ENCODE peak calls at places on chromosomes 13 and 19, in four cellular contexts. Y is stimulated activated CD4-positive, alpha-beta T cell treated with anti-CD3 and anti-CD28 coated beads, Interleukin-2, amount 100 ng/mL, for 48 hours; E is smooth muscle cell of the brain vasculature; C is GM23248. Q is an unnamed sample.

GRCh38 chr19:12126707-12127106 is 13.4 kb downstream of the ZNF20 start:
- DNase-seq in Y (no peak), E (no peak), C (peak; percentile 62), Q (no peak)

GRCh38 chr13:66506979-66507378 is 723.2 kb downstream of the PCDH9 start:
- DNase-seq in Y (no peak), E (no peak), C (no peak), Q (no peak)

GRCh38 chr19:4369888-4370260 is 26.5 kb downstream of the MPND start:
- DNase-seq in Y (peak; percentile 73), E (no peak), C (no peak), Q (no peak)

GRCh38 chr19:15401397-15401710 is 17.4 kb downstream of the AKAP8L start:
- DNase-seq in Y (no peak), E (no peak), C (no peak), Q (no peak)

GRCh38 chr19:10583021-10583776 is 3.9 kb downstream of the AP1M2 start:
- DNase-seq in Y (no peak), E (no peak), C (no peak), Q (no peak)

GRCh38 chr19:46080561-46080960 is 39.8 kb upstream of the IGFL4 start:
- DNase-seq in Y (no peak), E (peak; percentile 89), C (peak; percentile 87), Q (peak; percentile 37)

GRCh38 chr19:44602071-44602470 is 11.3 kb upstream of the IGSF23 start:
- DNase-seq in Y (no peak), E (no peak), C (no peak), Q (no peak)

GRCh38 chr13:42453091-42453645 is 120.8 kb upstream of the TNFSF11 start:
- DNase-seq in Y (no peak), E (no peak), C (no peak), Q (no peak)

GRCh38 chr13:49502954-49503353 is 7.2 kb downstream of the PHF11 start:
- DNase-seq in Y (no peak), E (no peak), C (peak; percentile 68), Q (no peak)

GRCh38 chr13:106619688-106620555 is 52.0 kb upstream of the ARGLU1 start:
- DNase-seq in Y (peak; percentile 9), E (peak; percentile 35), C (peak; percentile 83), Q (peak; percentile 79)

GRCh38 chr13:92838786-92839185 is 387.8 kb upstream of the GPC6 start:
- DNase-seq in Y (no peak), E (peak; percentile 39), C (peak; percentile 86), Q (no peak)

GRCh38 chr19:31911577-31911976 is 433.8 kb upstream of the ZNF507 start:
- DNase-seq in Y (no peak), E (no peak), C (no peak), Q (no peak)

GRCh38 chr13:19985219-19985556 is 26.7 kb downstream of the ZMYM2 start:
- DNase-seq in Y (no peak), E (no peak), C (peak; percentile 31), Q (no peak)

GRCh38 chr13:50912851-50913250 is 3.3 kb downstream of the RNASEH2B start:
- DNase-seq in Y (no peak), E (no peak), C (no peak), Q (no peak)

GRCh38 chr19:4279530-4280422 is 710 bp downstream of the SHD start:
- DNase-seq in Y (no peak), E (no peak), C (no peak), Q (no peak)

Q was measured in SHP77.